ENCODE peak calls at places on chromosome 15, in four cellular contexts. R is activated CD4-positive, CD25-positive, alpha-beta regulatory T cell; P is NCI-H1417; I is uterus. J is an unnamed sample.

GRCh38 chr15:59687831-59688230 is 1.3 kb downstream of the BNIP2 start:
- DNase-seq in R (no peak), I (no peak), P (no peak), J (no peak)

GRCh38 chr15:82043726-82044372 is 2.0 kb downstream of the MEX3B start:
- DNase-seq in I (no peak), P (no peak), R (no peak), J (no peak)

GRCh38 chr15:61008915-61009314 is 220.2 kb downstream of the RORA start:
- DNase-seq in R (no peak), I (no peak), P (no peak), J (no peak)

GRCh38 chr15:90482124-90483011 is 47.4 kb upstream of the CRTC3 start:
- DNase-seq in P (peak), I (peak), R (peak), J (no peak)

GRCh38 chr15:42324308-42324707 is 35.0 kb upstream of the CAPN3 start:
- DNase-seq in P (no peak), I (no peak), R (no peak), J (no peak)

GRCh38 chr15:64807751-64808222 is 17.7 kb downstream of the PIF1 start:
- DNase-seq in P (no peak), I (no peak), R (no peak), J (no peak)

GRCh38 chr15:52071570-52071969 is 41.0 kb downstream of the BCL2L10 start:
- DNase-seq in P (no peak), I (no peak), R (no peak), J (no peak)

GRCh38 chr15:70561885-70562284 is 201.5 kb downstream of the UACA start:
- DNase-seq in R (no peak), I (no peak), P (no peak), J (no peak)

GRCh38 chr15:31023841-31024240 is 32.4 kb upstream of the MTMR10 start:
- DNase-seq in P (no peak), R (no peak), I (no peak), J (no peak)

GRCh38 chr15:22786868-22787698 is 639 bp downstream of the NIPA1 start:
- DNase-seq in P (peak), R (no peak), I (peak), J (peak)

GRCh38 chr15:65028921-65029735 is at the start of gene MTFMT:
- DNase-seq in P (peak), R (peak), I (peak), J (peak)

GRCh38 chr15:56472278-56472677 is 7.3 kb upstream of the MNS1 start:
- DNase-seq in R (no peak), P (no peak), I (no peak), J (no peak)

GRCh38 chr15:99109555-99110021 is 4.7 kb downstream of the SYNM start:
- DNase-seq in I (no peak), P (no peak), R (no peak), J (no peak)

GRCh38 chr15:36117394-36117793 is 462.0 kb upstream of the CDIN1 start:
- DNase-seq in R (no peak), I (no peak), P (no peak), J (no peak)

GRCh38 chr15:98394546-98394945 is 253.8 kb upstream of the IGF1R start:
- DNase-seq in I (no peak), R (no peak), P (no peak), J (no peak)

GRCh38 chr15:71732636-71733035 is 77.7 kb upstream of the NR2E3 start:
- DNase-seq in I (no peak), R (no peak), P (no peak), J (no peak)

GRCh38 chr15:93562752-93563151 is 473.7 kb upstream of the RGMA start:
- DNase-seq in I (peak), P (no peak), R (no peak), J (no peak)

GRCh38 chr15:42911058-42911592 is 9.5 kb downstream of the TTBK2 start:
- DNase-seq in P (no peak), I (no peak), R (no peak), J (no peak)